ENCODE peak calls at places on chromosomes 11 and 22, in six cellular contexts. M is hepatocyte, E is dorsolateral prefrontal cortex, B is PC-3, V is tibial artery, X is Panc1. Y is an unnamed sample.

GRCh38 chr11:110645253-110645652 is 67.0 kb downstream of the ARHGAP20 start:
- DNase-seq in E (no peak), X (no peak), M (no peak), V (no peak), B (no peak), Y (no peak)

GRCh38 chr11:119905162-119905561 is 176.2 kb upstream of the NECTIN1 start:
- DNase-seq in V (no peak), E (no peak), X (no peak), B (no peak), M (no peak), Y (no peak)

GRCh38 chr11:3126207-3126865 is 38.8 kb downstream of the OSBPL5 start:
- DNase-seq in X (no peak), B (peak; percentile 90), M (no peak), V (no peak), E (peak; percentile 26), Y (no peak)

GRCh38 chr11:78759067-78759466 is 184.4 kb upstream of the NARS2 start:
- DNase-seq in V (no peak), X (no peak), E (no peak), M (no peak), B (no peak), Y (peak; percentile 8)

GRCh38 chr11:109707411-109707810 is 285.4 kb downstream of the C11orf87 start:
- DNase-seq in X (no peak), M (no peak), B (no peak), E (no peak), V (no peak), Y (no peak)

GRCh38 chr11:2779981-2780849 is 80.4 kb upstream of the KCNQ1OT1 start:
- DNase-seq in V (peak; percentile 20), X (no peak), E (peak; percentile 24), M (peak; percentile 48), B (no peak), Y (peak; percentile 27)

GRCh38 chr22:29393019-29393608 is 4.7 kb upstream of the AP1B1 start:
- DNase-seq in M (peak; percentile 48), B (no peak), E (no peak), X (no peak), V (no peak), Y (no peak)

GRCh38 chr11:123314972-123315371 is 115.1 kb upstream of the GRAMD1B start:
- DNase-seq in M (no peak), V (no peak), X (no peak), E (no peak), B (no peak), Y (no peak)

GRCh38 chr22:37549704-37550059 is 10.6 kb upstream of the CDC42EP1 start:
- DNase-seq in X (no peak), B (no peak), E (peak; percentile 89), V (no peak), M (peak; percentile 64), Y (no peak)

GRCh38 chr22:19679476-19680099 is 34.7 kb upstream of the SEPTIN5 start:
- DNase-seq in V (no peak), X (no peak), E (no peak), M (no peak), B (peak; percentile 33), Y (no peak)

GRCh38 chr11:32919338-32919737 is 26.7 kb downstream of the QSER1 start:
- DNase-seq in X (no peak), E (no peak), B (no peak), V (no peak), M (no peak), Y (no peak)

GRCh38 chr11:134040386-134041297 is 28.2 kb upstream of the JAM3 start:
- DNase-seq in B (no peak), E (no peak), X (no peak), V (no peak), M (peak; percentile 72), Y (no peak)

GRCh38 chr11:122703541-122704272 is 48.2 kb downstream of the UBASH3B start:
- DNase-seq in V (no peak), X (no peak), E (no peak), M (no peak), B (peak; percentile 74), Y (no peak)

GRCh38 chr11:104700609-104701008 is 197.7 kb downstream of the CASP12 start:
- DNase-seq in V (no peak), E (no peak), M (peak; percentile 8), B (no peak), X (no peak), Y (no peak)

GRCh38 chr22:23414727-23415489 is 165.2 kb downstream of the IGLL1 start:
- DNase-seq in B (no peak), V (no peak), X (no peak), E (no peak), M (no peak), Y (no peak)

GRCh38 chr11:71340076-71340606 is 87.8 kb upstream of the SHANK2 start:
- DNase-seq in B (no peak), E (no peak), V (no peak), M (no peak), X (no peak), Y (no peak)

GRCh38 chr11:27740362-27741024 is 40.2 kb upstream of the BDNF start:
- DNase-seq in B (no peak), E (no peak), X (no peak), V (no peak), M (no peak), Y (no peak)

DNA sequence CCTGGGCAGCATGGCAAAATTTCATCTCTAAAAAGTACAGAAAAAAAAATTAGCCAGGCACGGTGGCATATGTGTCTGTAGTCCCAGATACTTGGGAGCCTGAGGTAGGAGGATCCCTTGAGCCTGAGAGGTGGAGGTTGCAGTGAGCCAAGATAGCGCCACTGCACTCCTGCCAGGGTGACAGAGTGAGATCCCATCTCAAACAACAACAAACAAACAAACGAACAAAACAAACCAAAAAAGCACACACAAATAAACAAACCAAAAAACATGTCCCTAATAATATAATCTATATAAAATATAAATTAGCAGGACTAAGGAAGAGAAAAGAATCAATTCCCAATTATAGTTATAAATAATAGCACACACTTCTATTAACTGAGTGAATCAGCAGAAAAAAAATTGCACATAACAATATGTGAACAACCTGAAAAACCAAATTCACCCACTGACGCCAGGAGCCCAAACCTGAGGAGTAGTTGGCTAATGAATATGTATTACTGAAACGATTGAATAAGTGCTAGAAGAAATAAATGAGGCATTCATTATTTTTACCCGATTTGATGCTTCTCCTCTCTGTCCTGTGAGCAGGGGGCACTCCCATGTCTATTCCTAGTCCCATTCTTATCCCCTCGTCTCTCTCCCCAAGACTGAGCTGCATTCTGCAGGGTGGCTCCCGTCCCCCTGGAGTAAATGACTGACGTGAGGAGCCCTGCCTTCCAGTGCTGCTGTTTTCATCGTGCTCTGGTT is 108.2 kb upstream of the TOP3B start:
- DNase-seq in V (no peak), M (no peak), X (no peak), B (no peak), E (no peak), Y (no peak)
- H3K4me3 ChIP-seq in V (no peak overlapping the region), M (no peak overlapping the region), X (no peak overlapping the region), B (no peak overlapping the region), E (no peak overlapping the region), Y (no peak overlapping the region)

GRCh38 chr11:69005183-69005630 is 7.8 kb downstream of the MRGPRF start:
- DNase-seq in E (no peak), V (no peak), X (no peak), M (no peak), B (no peak), Y (no peak)
- H3K27ac ChIP-seq in E (no peak overlapping the region), V (peak overlapping the region; percentile 93), X (no peak overlapping the region), M (no peak overlapping the region), B (no peak overlapping the region), Y (no peak overlapping the region)

GRCh38 chr11:26283852-26284421 is 48.0 kb upstream of the ANO3 start:
- DNase-seq in E (no peak), M (no peak), X (no peak), B (no peak), V (no peak), Y (no peak)
- H3K4me3 ChIP-seq in E (peak overlapping the region; percentile 66), M (peak overlapping the region; percentile 40), X (peak overlapping the region; percentile 38), B (peak overlapping the region; percentile 56), V (no peak overlapping the region), Y (no peak overlapping the region)

DNA sequence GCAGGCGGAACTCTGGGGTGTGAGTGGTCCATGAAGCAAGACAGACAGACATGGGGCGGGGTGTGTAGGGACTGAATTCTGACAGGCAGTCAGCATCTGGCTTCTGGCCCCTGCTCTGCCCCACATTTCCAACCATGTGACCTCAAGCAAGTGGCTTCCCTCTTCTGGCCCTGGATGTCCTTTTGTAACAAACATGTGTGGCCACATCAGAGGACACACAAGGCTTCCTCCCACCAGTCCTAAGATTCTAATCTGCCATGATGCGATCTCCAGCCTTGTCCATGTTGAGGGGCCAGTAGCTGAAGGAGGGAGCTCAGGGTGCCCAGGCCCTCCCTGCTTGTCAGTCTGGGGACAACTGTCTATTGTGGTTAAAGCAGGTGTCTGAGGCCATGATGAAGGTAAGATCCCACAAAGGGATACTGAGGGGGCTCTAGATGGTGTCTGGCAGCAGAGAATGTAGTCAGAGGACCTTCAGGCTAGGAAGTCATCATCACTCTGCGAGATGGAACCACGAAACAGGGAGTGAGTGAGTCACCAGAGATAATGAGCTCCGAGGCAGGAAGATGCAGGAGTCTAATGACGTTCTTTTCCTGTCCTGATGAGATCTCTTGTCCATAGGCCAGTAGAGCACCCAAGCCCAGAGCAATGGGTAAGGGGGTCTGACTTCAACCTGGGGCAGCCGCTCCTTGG is 27.4 kb downstream of the DRD2 start:
- DNase-seq in V (no peak), M (no peak), X (no peak), E (no peak), B (peak; percentile 64), Y (peak; percentile 47)
- H3K27ac ChIP-seq in V (no peak overlapping the region), M (no peak overlapping the region), X (no peak overlapping the region), E (no peak overlapping the region), B (peak overlapping the region; percentile 21), Y (peak overlapping the region; percentile 45)

GRCh38 chr11:6606471-6607189 is 3.1 kb downstream of the ILK start:
- DNase-seq in X (peak; percentile 92), M (peak; percentile 96), V (peak; percentile 95), E (peak; percentile 81), B (peak; percentile 78), Y (peak; percentile 91)
- H3K4me3 ChIP-seq in X (peak overlapping the region; percentile 34), M (no peak overlapping the region), V (peak overlapping the region; percentile 96), E (peak overlapping the region; percentile 48), B (no peak overlapping the region), Y (no peak overlapping the region)

DNA sequence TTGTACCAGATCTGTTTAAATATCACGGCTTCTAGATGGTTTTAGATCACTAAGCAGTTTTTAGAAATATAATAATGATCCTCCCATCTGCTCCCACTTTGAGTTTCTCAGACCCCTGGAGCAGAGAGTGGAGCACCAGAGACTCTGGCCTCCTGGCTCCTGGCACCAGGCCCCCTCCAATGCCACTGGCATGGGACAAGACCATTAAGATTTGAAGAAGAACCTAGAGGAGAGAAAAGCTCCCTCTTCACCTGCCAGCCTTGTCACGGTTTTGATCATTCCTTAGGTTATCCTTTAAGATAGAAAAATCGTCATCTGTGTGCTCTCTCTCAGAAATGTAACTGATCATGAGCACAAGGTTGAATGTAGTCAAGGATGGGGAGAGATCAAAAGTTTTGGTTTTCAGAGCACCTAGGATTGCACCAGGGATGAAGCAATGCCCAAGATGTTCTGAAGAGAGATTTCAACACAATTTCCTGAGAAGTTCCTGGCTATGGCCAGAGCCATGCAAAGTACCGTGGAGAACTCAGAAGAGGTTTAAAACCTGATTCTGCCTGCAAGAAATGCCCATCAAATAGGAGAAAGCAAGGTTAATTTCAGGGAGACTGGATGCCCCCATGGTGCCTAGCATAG is 22.2 kb downstream of the IL10RA start:
- DNase-seq in V (no peak), X (no peak), B (no peak), E (no peak), M (no peak), Y (no peak)
- H3K27ac ChIP-seq in V (no peak overlapping the region), X (no peak overlapping the region), B (no peak overlapping the region), E (no peak overlapping the region), M (no peak overlapping the region), Y (no peak overlapping the region)